ENCODE peak calls at places on chromosomes 3 and 15, in five cellular contexts. U is neural progenitor cell, O is HCT116, L is K562, G is GM23248. A is an unnamed sample.

GRCh38 chr3:83226751-83227150 is 1465.3 kb upstream of the GBE1 start:
- DNase-seq in U (no peak), L (no peak), O (no peak), G (no peak), A (no peak)

GRCh38 chr3:52487788-52488691 is 7.1 kb upstream of the STAB1 start:
- DNase-seq in U (no peak), O (no peak), L (no peak), G (no peak), A (no peak)

GRCh38 chr3:136142592-136142991 is 53.5 kb downstream of the MSL2 start:
- DNase-seq in U (no peak), O (peak), G (peak), L (no peak), A (peak)

GRCh38 chr3:49699281-49699723 is 9.9 kb downstream of the RNF123 start:
- DNase-seq in U (no peak), L (no peak), G (peak), O (no peak), A (no peak)

GRCh38 chr15:25251700-25252390 is 187.0 kb downstream of the UBE3A start:
- DNase-seq in G (no peak), O (no peak), U (no peak), L (no peak), A (no peak)

GRCh38 chr3:14283092-14283820 is 104.6 kb downstream of the LSM3 start:
- DNase-seq in U (no peak), L (no peak), G (no peak), O (no peak), A (no peak)

GRCh38 chr15:58043192-58043903 is 22.2 kb downstream of the ALDH1A2 start:
- DNase-seq in G (peak), U (peak), L (peak), O (peak), A (peak)

GRCh38 chr3:5133689-5134088 is 11.6 kb downstream of the ARL8B start:
- DNase-seq in O (no peak), G (no peak), L (no peak), U (no peak), A (no peak)

GRCh38 chr15:27730878-27731277 is 368.2 kb downstream of the OCA2 start:
- DNase-seq in O (no peak), U (no peak), L (no peak), G (peak), A (peak)

GRCh38 chr3:52456169-52456799 is 880 bp downstream of the NISCH start:
- DNase-seq in O (no peak), G (peak), L (peak), U (peak), A (no peak)

GRCh38 chr3:98341758-98342157 is 11.9 kb upstream of the OR5K4 start:
- DNase-seq in L (no peak), U (no peak), O (no peak), G (no peak), A (no peak)

GRCh38 chr3:134694946-134695543 is 44.2 kb upstream of the KY start:
- DNase-seq in L (no peak), O (no peak), U (no peak), G (no peak), A (no peak)

GRCh38 chr3:14891135-14892132 is 55.9 kb upstream of the NR2C2 start:
- DNase-seq in U (no peak), L (no peak), O (no peak), G (no peak), A (no peak)

GRCh38 chr3:16200411-16200810 is 25.9 kb downstream of the GALNT15 start:
- DNase-seq in O (no peak), G (peak), L (no peak), U (no peak), A (peak)

GRCh38 chr3:63331520-63331919 is 53.4 kb downstream of the SYNPR start:
- DNase-seq in O (no peak), L (no peak), U (no peak), G (no peak), A (no peak)

GRCh38 chr15:98063311-98063710 is 102.8 kb downstream of the ARRDC4 start:
- DNase-seq in O (no peak), U (no peak), L (no peak), G (no peak), A (no peak)

GRCh38 chr3:169044341-169045113 is 619.0 kb downstream of the MECOM start:
- DNase-seq in L (no peak), U (no peak), O (no peak), G (peak), A (peak)

GRCh38 chr3:66812126-66812525 is 186.0 kb upstream of the KBTBD8 start:
- DNase-seq in G (no peak), U (no peak), O (no peak), L (no peak), A (no peak)

GRCh38 chr3:175432338-175433025 is 573.3 kb downstream of the NAALADL2 start:
- DNase-seq in U (no peak), G (peak), L (no peak), O (no peak), A (no peak)

GRCh38 chr3:87317779-87318178 is 41.4 kb upstream of the POU1F1 start:
- DNase-seq in G (no peak), O (no peak), U (no peak), L (no peak), A (peak)

GRCh38 chr3:126523745-126524428 is at the start of gene CHST13:
- DNase-seq in U (peak), O (no peak), G (peak), L (peak), A (peak)

GRCh38 chr3:185825639-185826481 is 1.0 kb upstream of the IGF2BP2 start:
- DNase-seq in O (no peak), L (no peak), U (peak), G (peak), A (peak)

GRCh38 chr15:63233667-63234419 is 43.6 kb upstream of the APH1B start:
- DNase-seq in O (no peak), L (no peak), U (no peak), G (peak), A (peak)

GRCh38 chr3:135503429-135504083 is 462.0 kb upstream of the PPP2R3A start:
- DNase-seq in G (peak), L (peak), O (peak), U (peak), A (peak)

GRCh38 chr3:19148768-19149091 is 420 bp downstream of the KCNH8 start:
- DNase-seq in G (peak), L (no peak), U (no peak), O (no peak), A (no peak)

DNA sequence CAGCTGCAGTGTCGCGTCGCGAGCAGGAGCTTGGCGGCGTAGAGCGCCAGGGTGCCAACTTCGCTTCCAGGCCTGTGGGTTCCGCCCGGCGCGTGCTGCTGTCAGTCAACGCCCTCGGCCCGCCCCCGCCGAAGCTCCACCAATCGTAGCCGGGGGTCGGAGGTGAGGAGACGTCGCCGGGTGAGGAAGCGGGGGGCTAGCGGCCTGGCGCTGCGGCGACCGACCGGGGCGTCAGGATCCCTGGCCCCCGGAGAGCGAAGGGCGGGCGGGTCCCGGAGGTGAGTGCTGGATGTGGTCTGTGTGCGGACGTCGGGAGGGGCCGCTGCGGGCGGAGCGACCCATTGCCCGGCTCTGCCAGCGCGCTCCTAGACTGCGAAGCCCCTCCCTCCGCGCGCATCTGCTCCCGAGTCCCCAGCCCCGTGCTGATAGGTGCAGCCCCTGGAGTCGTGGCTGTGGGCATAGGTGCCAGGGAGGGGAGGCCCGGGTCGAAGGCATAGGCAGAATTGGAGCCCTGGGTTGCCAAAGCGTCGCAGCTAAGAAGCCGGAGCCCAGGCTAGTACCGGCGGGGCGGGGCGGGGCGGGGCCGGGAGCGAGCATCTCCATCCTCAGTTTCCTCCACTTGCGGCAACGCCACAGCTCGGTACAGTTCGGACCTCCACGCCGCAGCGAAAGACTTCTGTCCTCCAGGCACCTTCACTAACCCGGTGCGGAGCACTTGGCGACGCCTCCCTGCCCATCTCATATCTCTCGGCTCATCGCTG is at the start of gene NXPE3:
- DNase-seq in L (peak), G (peak), U (peak), O (peak), A (peak)
- H3K9ac ChIP-seq in L (peak), G (peak), U (no peak), O (peak), A (peak)

GRCh38 chr15:67033521-67033920 is 31.9 kb upstream of the SMAD3 start:
- DNase-seq in O (no peak), G (no peak), U (peak), L (no peak), A (no peak)
- TF ChIP-seq EZH2 in O (no peak), G (no peak), U (no peak), L (no peak), A (no peak)

DNA sequence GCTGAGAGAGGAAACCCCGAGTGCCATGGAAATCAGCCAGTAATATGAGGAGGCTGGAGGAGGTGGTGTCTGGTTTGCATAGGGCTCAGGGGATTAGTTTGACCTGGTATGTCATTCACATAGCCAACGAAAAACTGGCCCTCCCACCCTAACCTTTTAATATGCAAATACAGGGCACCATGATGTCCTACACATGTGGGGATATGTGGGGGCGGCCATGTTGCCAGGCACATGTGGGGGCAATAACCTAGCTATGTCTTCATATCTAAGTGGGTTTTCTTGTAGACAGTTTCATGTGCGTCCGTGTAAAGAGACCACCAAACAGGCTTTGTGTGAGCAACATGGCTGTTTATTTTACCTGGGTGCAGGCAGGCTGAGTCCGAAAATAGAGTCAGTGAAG is 110.1 kb downstream of the MOBP start:
- DNase-seq in U (peak), O (no peak), L (no peak), G (no peak), A (no peak)
- H3K9ac ChIP-seq in U (no peak), O (no peak), L (no peak), G (no peak), A (no peak)

GRCh38 chr3:47577583-47578118 is 1.0 kb downstream of the CSPG5 start:
- DNase-seq in O (no peak), G (peak), U (peak), L (no peak), A (no peak)
- TF ChIP-seq EZH2 in O (no peak), G (no peak), U (peak), L (no peak), A (no peak)

DNA sequence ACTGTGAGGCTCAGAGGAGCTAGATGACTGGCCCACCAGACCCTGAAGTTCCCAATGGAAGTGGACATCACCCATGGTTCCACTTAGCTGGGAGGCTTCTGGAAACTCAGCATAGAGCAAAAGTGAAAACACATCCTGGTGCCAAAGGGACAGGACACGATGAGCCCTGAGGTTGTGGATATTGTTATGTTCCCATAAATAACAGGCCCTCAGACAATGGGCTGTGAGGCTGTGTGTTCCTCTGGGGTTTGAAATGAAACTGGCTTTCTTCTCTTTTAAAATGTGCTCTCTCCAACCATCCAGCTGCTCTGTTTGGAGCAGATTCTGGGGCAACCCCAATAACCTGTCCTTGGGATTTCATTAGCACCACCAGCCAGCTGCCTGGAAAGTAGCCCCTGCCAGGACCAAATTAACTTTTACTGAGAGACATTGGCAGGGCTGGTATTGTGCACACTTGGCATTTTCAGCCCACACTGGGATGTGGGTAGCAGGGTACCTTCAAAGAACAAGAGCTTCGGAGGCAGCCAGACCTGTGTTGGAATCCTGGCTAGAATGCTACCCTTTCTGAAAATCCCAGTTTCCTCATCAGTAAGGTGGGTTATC is 97.5 kb downstream of the DNAJB8 start:
- DNase-seq in G (no peak), O (no peak), U (no peak), L (no peak), A (no peak)
- H3K9ac ChIP-seq in G (no peak), O (no peak), U (no peak), L (no peak), A (no peak)

GRCh38 chr15:73751896-73752816 is 995 bp downstream of the INSYN1 start:
- DNase-seq in U (peak), O (no peak), L (no peak), G (peak), A (no peak)
- TF ChIP-seq EZH2 in U (peak), O (no peak), L (no peak), G (peak), A (peak)

DNA sequence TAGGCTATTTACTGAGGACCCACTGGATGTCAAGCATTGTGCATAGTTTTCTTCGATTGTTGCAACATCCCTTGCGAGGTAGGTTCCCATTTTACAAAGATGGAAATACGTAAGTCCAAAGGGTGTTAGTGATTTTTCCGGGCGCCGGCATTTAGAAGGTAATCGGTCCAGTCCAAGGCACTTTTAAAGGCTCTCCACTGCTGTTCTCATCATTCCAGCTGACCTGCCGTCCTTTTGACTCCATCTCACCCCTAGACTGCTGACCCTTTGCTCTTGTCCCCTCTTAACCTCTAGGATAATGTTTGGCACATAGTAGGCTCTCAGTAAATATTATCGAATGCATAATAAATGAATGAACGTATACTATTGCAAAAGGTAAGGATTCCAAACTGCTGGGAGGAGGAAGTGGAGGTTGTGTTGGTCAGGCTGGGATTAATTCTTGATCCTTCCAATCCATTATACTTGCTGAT is 545 bp downstream of the GDPGP1 start:
- DNase-seq in G (peak), L (no peak), O (no peak), U (no peak), A (peak)
- H3K9ac ChIP-seq in G (peak), L (peak), O (peak), U (no peak), A (peak)

DNA sequence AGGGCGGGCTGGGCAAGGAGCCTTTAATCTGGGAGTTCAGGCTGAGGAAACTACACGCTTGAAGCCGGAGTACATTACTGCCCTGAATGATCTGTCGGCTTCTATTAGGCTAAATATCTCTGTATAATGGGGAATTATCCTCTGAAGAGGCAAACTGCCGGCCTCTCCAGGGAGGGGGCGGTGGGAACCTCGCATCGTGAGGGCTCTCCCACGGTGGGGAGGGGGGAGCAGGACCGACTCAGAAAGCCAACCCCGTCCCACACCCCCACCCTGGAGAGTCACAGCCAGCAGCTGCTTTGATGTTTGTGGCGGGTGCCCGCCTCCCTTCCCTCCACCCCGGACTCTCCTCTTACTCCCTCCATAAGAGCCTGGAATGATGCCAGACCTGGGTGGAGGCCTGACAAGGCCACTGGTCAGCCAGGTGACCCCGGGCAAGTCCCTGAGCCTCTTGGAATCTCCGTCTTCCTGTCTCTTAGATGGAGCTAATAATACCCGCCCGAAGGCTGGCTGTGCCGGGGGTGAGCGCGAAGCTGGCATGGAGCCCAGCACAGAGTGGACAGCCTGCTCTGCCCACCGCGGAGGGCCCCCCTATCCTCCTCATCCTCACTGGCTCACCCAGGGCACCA is 63.4 kb upstream of the LINGO1 start:
- DNase-seq in L (no peak), G (no peak), U (no peak), O (no peak), A (no peak)
- TF ChIP-seq EZH2 in L (no peak), G (no peak), U (no peak), O (no peak), A (no peak)

DNA sequence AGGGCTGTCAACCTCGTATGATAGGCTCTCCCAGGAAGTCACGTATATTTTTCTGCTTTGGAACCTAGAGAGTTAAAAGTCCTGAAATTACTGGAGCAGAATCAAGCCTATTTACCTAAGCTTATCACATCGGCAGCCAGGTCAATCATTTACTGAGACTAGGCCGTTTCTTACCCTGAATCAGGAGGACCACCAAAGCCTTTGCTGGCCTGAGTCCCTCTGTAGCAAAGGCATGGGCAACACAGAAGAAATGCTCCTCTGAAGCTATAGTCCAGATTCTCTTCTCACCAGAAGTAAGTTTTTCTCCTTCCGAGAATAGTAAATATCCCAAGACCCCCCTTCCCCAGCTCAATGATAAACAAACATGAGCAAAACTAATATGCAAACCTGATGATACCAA is 125.9 kb upstream of the PHLDB2 start:
- DNase-seq in O (no peak), G (no peak), U (no peak), L (no peak), A (no peak)
- H3K9ac ChIP-seq in O (no peak), G (no peak), U (no peak), L (no peak), A (no peak)

A was measured in PC-3.